ENCODE peak calls at places on chromosome 13, in ten cellular contexts. One of them, this sample, is unnamed.

GRCh38 chr13:112793545-112794445 is 104.0 kb downstream of the ATP11A start:
- DNase-seq in lower lobe of right lung: no peak
- DNase-seq in RWPE1: no peak
- DNase-seq in mucosa of gallbladder: no peak
- DNase-seq in CD4-positive, alpha-beta T cell: no peak
- DNase-seq in DMS153: no peak
- DNase-seq in HTR-8/SVneo: no peak
- DNase-seq in HT1080: no peak
- DNase-seq in amniotic stem cell: no peak
- DNase-seq in fibroblast of mammary gland: no peak
- DNase-seq in this sample: no peak

GRCh38 chr13:98480915-98481510 is 95.9 kb downstream of the STK24 start:
- DNase-seq in CD4-positive, alpha-beta T cell: no peak
- DNase-seq in mucosa of gallbladder: no peak
- DNase-seq in DMS153: no peak
- DNase-seq in amniotic stem cell: no peak
- DNase-seq in fibroblast of mammary gland: peak; percentile 23
- DNase-seq in HT1080: no peak
- DNase-seq in HTR-8/SVneo: no peak
- DNase-seq in lower lobe of right lung: no peak
- DNase-seq in RWPE1: no peak
- DNase-seq in this sample: no peak

GRCh38 chr13:106768991-106769390 is 201.1 kb upstream of the ARGLU1 start:
- DNase-seq in RWPE1: no peak
- DNase-seq in CD4-positive, alpha-beta T cell: no peak
- DNase-seq in HT1080: no peak
- DNase-seq in amniotic stem cell: no peak
- DNase-seq in HTR-8/SVneo: no peak
- DNase-seq in fibroblast of mammary gland: no peak
- DNase-seq in lower lobe of right lung: no peak
- DNase-seq in DMS153: no peak
- DNase-seq in mucosa of gallbladder: no peak
- DNase-seq in this sample: no peak

GRCh38 chr13:110897521-110897920 is 17.3 kb downstream of the ANKRD10 start:
- DNase-seq in mucosa of gallbladder: no peak
- DNase-seq in CD4-positive, alpha-beta T cell: no peak
- DNase-seq in RWPE1: no peak
- DNase-seq in DMS153: no peak
- DNase-seq in fibroblast of mammary gland: no peak
- DNase-seq in HT1080: no peak
- DNase-seq in lower lobe of right lung: no peak
- DNase-seq in HTR-8/SVneo: no peak
- DNase-seq in amniotic stem cell: no peak
- DNase-seq in this sample: no peak

GRCh38 chr13:31321457-31321856 is 121.7 kb downstream of the B3GLCT start:
- DNase-seq in mucosa of gallbladder: no peak
- DNase-seq in DMS153: no peak
- DNase-seq in lower lobe of right lung: no peak
- DNase-seq in HT1080: no peak
- DNase-seq in fibroblast of mammary gland: no peak
- DNase-seq in HTR-8/SVneo: no peak
- DNase-seq in amniotic stem cell: no peak
- DNase-seq in RWPE1: no peak
- DNase-seq in CD4-positive, alpha-beta T cell: no peak
- DNase-seq in this sample: no peak

GRCh38 chr13:24540236-24541126 is 27.9 kb upstream of the PARP4 start:
- DNase-seq in mucosa of gallbladder: no peak
- DNase-seq in fibroblast of mammary gland: peak; percentile 5
- DNase-seq in RWPE1: no peak
- DNase-seq in DMS153: no peak
- DNase-seq in lower lobe of right lung: peak; percentile 51
- DNase-seq in HT1080: no peak
- DNase-seq in amniotic stem cell: no peak
- DNase-seq in HTR-8/SVneo: no peak
- DNase-seq in CD4-positive, alpha-beta T cell: no peak
- DNase-seq in this sample: peak; percentile 33

GRCh38 chr13:66915596-66916185 is 314.4 kb downstream of the PCDH9 start:
- DNase-seq in lower lobe of right lung: no peak
- DNase-seq in CD4-positive, alpha-beta T cell: no peak
- DNase-seq in HTR-8/SVneo: no peak
- DNase-seq in amniotic stem cell: no peak
- DNase-seq in HT1080: peak; percentile 76
- DNase-seq in RWPE1: peak; percentile 11
- DNase-seq in mucosa of gallbladder: no peak
- DNase-seq in fibroblast of mammary gland: peak; percentile 37
- DNase-seq in DMS153: peak; percentile 15
- DNase-seq in this sample: no peak

GRCh38 chr13:60242231-60242630 is 78.5 kb upstream of the DIAPH3 start:
- DNase-seq in DMS153: peak; percentile 30
- DNase-seq in amniotic stem cell: no peak
- DNase-seq in HT1080: no peak
- DNase-seq in CD4-positive, alpha-beta T cell: no peak
- DNase-seq in lower lobe of right lung: no peak
- DNase-seq in fibroblast of mammary gland: no peak
- DNase-seq in mucosa of gallbladder: no peak
- DNase-seq in RWPE1: no peak
- DNase-seq in HTR-8/SVneo: no peak
- DNase-seq in this sample: no peak

GRCh38 chr13:96198038-96198437 is 108.1 kb downstream of the HS6ST3 start:
- DNase-seq in mucosa of gallbladder: no peak
- DNase-seq in fibroblast of mammary gland: no peak
- DNase-seq in RWPE1: no peak
- DNase-seq in CD4-positive, alpha-beta T cell: no peak
- DNase-seq in HT1080: no peak
- DNase-seq in lower lobe of right lung: no peak
- DNase-seq in amniotic stem cell: no peak
- DNase-seq in DMS153: no peak
- DNase-seq in HTR-8/SVneo: no peak
- DNase-seq in this sample: no peak

GRCh38 chr13:50107205-50107604 is 92.0 kb downstream of the KCNRG start:
- DNase-seq in RWPE1: no peak
- DNase-seq in CD4-positive, alpha-beta T cell: no peak
- DNase-seq in DMS153: no peak
- DNase-seq in HTR-8/SVneo: no peak
- DNase-seq in mucosa of gallbladder: no peak
- DNase-seq in HT1080: no peak
- DNase-seq in amniotic stem cell: no peak
- DNase-seq in fibroblast of mammary gland: no peak
- DNase-seq in lower lobe of right lung: no peak
- DNase-seq in this sample: no peak

GRCh38 chr13:40476175-40476958 is 190.1 kb downstream of the FOXO1 start:
- DNase-seq in HT1080: peak; percentile 28
- DNase-seq in DMS153: no peak
- DNase-seq in lower lobe of right lung: no peak
- DNase-seq in amniotic stem cell: no peak
- DNase-seq in RWPE1: no peak
- DNase-seq in CD4-positive, alpha-beta T cell: no peak
- DNase-seq in mucosa of gallbladder: peak; percentile 20
- DNase-seq in HTR-8/SVneo: no peak
- DNase-seq in fibroblast of mammary gland: peak; percentile 21
- DNase-seq in this sample: peak; percentile 81

GRCh38 chr13:23021921-23022320 is 158.9 kb upstream of the SGCG start:
- DNase-seq in amniotic stem cell: no peak
- DNase-seq in lower lobe of right lung: no peak
- DNase-seq in mucosa of gallbladder: no peak
- DNase-seq in HTR-8/SVneo: no peak
- DNase-seq in RWPE1: no peak
- DNase-seq in HT1080: no peak
- DNase-seq in fibroblast of mammary gland: no peak
- DNase-seq in CD4-positive, alpha-beta T cell: no peak
- DNase-seq in DMS153: no peak
- DNase-seq in this sample: no peak

GRCh38 chr13:50268500-50268899 is 253.3 kb downstream of the KCNRG start:
- DNase-seq in DMS153: no peak
- DNase-seq in amniotic stem cell: no peak
- DNase-seq in CD4-positive, alpha-beta T cell: no peak
- DNase-seq in HT1080: no peak
- DNase-seq in lower lobe of right lung: no peak
- DNase-seq in HTR-8/SVneo: no peak
- DNase-seq in RWPE1: peak; percentile 9
- DNase-seq in fibroblast of mammary gland: peak; percentile 31
- DNase-seq in mucosa of gallbladder: no peak
- DNase-seq in this sample: no peak

GRCh38 chr13:43431279-43431678 is 355.5 kb downstream of the ENOX1 start:
- DNase-seq in amniotic stem cell: no peak
- DNase-seq in HTR-8/SVneo: no peak
- DNase-seq in fibroblast of mammary gland: peak; percentile 23
- DNase-seq in mucosa of gallbladder: no peak
- DNase-seq in lower lobe of right lung: no peak
- DNase-seq in RWPE1: no peak
- DNase-seq in HT1080: peak; percentile 6
- DNase-seq in CD4-positive, alpha-beta T cell: no peak
- DNase-seq in DMS153: no peak
- DNase-seq in this sample: no peak

GRCh38 chr13:77745784-77746183 is 48.3 kb downstream of the SLAIN1 start:
- DNase-seq in DMS153: no peak
- DNase-seq in CD4-positive, alpha-beta T cell: no peak
- DNase-seq in HT1080: no peak
- DNase-seq in mucosa of gallbladder: no peak
- DNase-seq in amniotic stem cell: no peak
- DNase-seq in RWPE1: no peak
- DNase-seq in fibroblast of mammary gland: no peak
- DNase-seq in HTR-8/SVneo: no peak
- DNase-seq in lower lobe of right lung: no peak
- DNase-seq in this sample: no peak

GRCh38 chr13:77584111-77584510 is 48.6 kb downstream of the SCEL start:
- DNase-seq in amniotic stem cell: no peak
- DNase-seq in DMS153: peak; percentile 43
- DNase-seq in HTR-8/SVneo: no peak
- DNase-seq in mucosa of gallbladder: no peak
- DNase-seq in RWPE1: peak; percentile 8
- DNase-seq in fibroblast of mammary gland: no peak
- DNase-seq in CD4-positive, alpha-beta T cell: no peak
- DNase-seq in lower lobe of right lung: no peak
- DNase-seq in HT1080: peak; percentile 83
- DNase-seq in this sample: no peak